ENCODE peak calls at places on chromosome 10, in eight cellular contexts. J is coronary artery, A is heart left ventricle, V is IMR-90, F is fibroblast of lung, W is GM06990, X is colonic mucosa, E is sigmoid colon. P is an unnamed sample.

GRCh38 chr10:103928784-103929183 is 10.8 kb upstream of the STN1 start:
- DNase-seq in J (no peak), A (no peak), V (no peak), F (no peak), W (no peak), X (no peak), E (no peak), P (no peak)

GRCh38 chr10:110786172-110786571 is 85.6 kb upstream of the PDCD4 start:
- DNase-seq in J (no peak), A (no peak), V (peak), F (no peak), W (no peak), X (no peak), E (no peak), P (no peak)

GRCh38 chr10:86698207-86698940 is 30.1 kb downstream of the LDB3 start:
- DNase-seq in J (no peak), A (no peak), V (no peak), F (no peak), W (no peak), X (no peak), E (no peak), P (peak)

GRCh38 chr10:96496281-96496925 is 17.3 kb downstream of the TLL2 start:
- DNase-seq in J (no peak), A (no peak), V (peak), F (peak), W (no peak), X (no peak), E (no peak), P (no peak)

GRCh38 chr10:28505359-28505959 is 27.5 kb upstream of the WAC start:
- DNase-seq in J (no peak), A (no peak), V (no peak), F (no peak), W (no peak), X (no peak), E (no peak), P (no peak)

GRCh38 chr10:73873163-73873842 is 1.1 kb downstream of the CAMK2G start:
- DNase-seq in J (no peak), A (no peak), V (no peak), F (no peak), W (no peak), X (no peak), E (no peak), P (no peak)

GRCh38 chr10:49112098-49112497 is 3.2 kb downstream of the VSTM4 start:
- DNase-seq in J (peak), A (peak), V (no peak), F (no peak), W (no peak), X (no peak), E (no peak), P (no peak)

GRCh38 chr10:61663466-61663865 is 737 bp downstream of the CABCOCO1 start:
- DNase-seq in J (no peak), A (no peak), V (no peak), F (no peak), W (no peak), X (no peak), E (no peak), P (no peak)

DNA sequence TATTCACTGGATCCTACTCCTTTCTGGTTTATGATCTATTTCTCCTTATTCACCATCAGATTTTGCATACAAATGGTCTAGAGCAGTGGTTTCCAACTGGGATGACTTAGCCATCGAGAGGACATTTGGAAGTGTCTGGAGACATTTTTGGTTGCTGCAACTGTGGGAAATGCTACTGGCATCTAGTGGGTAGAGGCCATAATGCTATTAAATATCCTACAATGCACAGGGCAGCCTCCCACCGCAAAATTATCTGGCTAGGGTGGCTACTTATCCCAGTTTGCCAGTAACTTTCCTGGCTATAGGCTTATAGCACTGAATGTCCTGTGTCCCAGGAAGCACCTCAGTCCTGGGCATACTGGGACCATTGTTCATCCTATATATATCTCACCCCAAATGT is 21.5 kb upstream of the DDX50 start:
- DNase-seq in J (no peak), A (no peak), V (no peak), F (no peak), W (no peak), X (no peak), E (no peak), P (no peak)
- TF ChIP-seq CTCF in J (no peak), A (no peak), V (no peak), F (no peak), W (no peak), X (no peak), E (no peak), P (no peak)

GRCh38 chr10:126458453-126458852 is 70.2 kb upstream of the ADAM12 start:
- DNase-seq in J (no peak), A (no peak), V (peak), F (peak), W (no peak), X (no peak), E (no peak), P (no peak)

GRCh38 chr10:126461289-126461688 is 73.0 kb upstream of the ADAM12 start:
- DNase-seq in J (no peak), A (no peak), V (no peak), F (no peak), W (no peak), X (no peak), E (no peak), P (no peak)

GRCh38 chr10:126459878-126460481 is 71.7 kb upstream of the ADAM12 start:
- DNase-seq in J (peak), A (no peak), V (peak), F (peak), W (no peak), X (no peak), E (no peak), P (no peak)

GRCh38 chr10:126456632-126457031 is 68.4 kb upstream of the ADAM12 start:
- DNase-seq in J (no peak), A (no peak), V (no peak), F (no peak), W (no peak), X (no peak), E (no peak), P (no peak)

GRCh38 chr10:126459032-126459831 is 71.0 kb upstream of the ADAM12 start:
- DNase-seq in J (no peak), A (no peak), V (peak), F (peak), W (no peak), X (no peak), E (no peak), P (no peak)
- TF ChIP-seq CTCF in J (no peak), A (no peak), V (no peak), F (peak), W (no peak), X (no peak), E (no peak), P (no peak)

GRCh38 chr10:4541292-4541691 is 284.7 kb upstream of the AKR1E2 start:
- DNase-seq in J (peak), A (no peak), V (peak), F (peak), W (no peak), X (peak), E (no peak), P (peak)
- TF ChIP-seq CTCF in J (no peak), A (no peak), V (peak), F (peak), W (no peak), X (no peak), E (no peak), P (no peak)

DNA sequence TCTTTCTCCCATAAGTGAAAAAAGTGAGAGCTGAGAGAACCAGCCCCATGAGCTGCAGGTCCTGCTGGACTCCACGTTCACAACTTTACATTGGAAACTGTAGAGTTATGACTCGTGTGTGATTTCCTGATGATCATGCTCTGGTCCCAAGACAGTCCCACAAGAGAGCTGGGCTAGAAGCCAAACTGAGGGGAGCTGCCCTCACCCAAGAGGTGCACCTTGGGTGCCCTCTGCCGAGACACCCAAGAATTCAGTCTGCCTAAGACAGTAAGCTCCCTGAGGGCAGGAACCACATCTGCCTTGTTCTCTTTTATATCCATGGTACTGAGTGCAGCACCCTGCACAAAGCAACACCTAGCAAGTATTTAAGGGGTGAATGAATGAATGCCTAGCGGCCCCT is 112.8 kb upstream of the SFMBT2 start:
- DNase-seq in J (no peak), A (no peak), V (no peak), F (no peak), W (no peak), X (no peak), E (no peak), P (no peak)
- TF ChIP-seq CTCF in J (no peak), A (no peak), V (no peak), F (no peak), W (no peak), X (no peak), E (no peak), P (no peak)

DNA sequence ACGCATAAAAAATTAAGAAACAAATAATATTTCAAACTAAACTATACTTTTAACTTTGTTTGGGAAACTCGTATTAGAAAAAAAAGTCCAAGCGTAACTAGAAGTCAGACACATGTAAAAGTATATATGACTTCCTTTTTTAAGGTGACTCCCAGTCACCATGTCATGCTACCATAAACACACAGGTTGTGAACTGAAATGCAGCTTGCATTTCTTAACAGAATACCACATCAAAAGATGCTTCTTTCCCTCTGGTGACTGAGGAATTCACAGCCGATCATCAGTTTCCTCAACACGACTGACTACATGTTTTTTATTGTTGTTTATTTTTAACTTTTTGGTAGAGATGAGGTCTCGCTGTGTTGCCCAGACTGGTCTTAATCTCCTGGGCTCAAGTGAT is 445.0 kb downstream of the PARD3 start:
- DNase-seq in J (no peak), A (no peak), V (no peak), F (no peak), W (no peak), X (no peak), E (no peak), P (no peak)
- TF ChIP-seq CTCF in J (no peak), A (no peak), V (no peak), F (no peak), W (no peak), X (no peak), E (no peak), P (no peak)

GRCh38 chr10:122455376-122456056 is 1.1 kb downstream of the ARMS2 start:
- DNase-seq in J (no peak), A (no peak), V (no peak), F (no peak), W (no peak), X (no peak), E (no peak), P (no peak)
- TF ChIP-seq CTCF in J (no peak), A (no peak), V (no peak), F (no peak), W (no peak), X (no peak), E (no peak), P (no peak)

DNA sequence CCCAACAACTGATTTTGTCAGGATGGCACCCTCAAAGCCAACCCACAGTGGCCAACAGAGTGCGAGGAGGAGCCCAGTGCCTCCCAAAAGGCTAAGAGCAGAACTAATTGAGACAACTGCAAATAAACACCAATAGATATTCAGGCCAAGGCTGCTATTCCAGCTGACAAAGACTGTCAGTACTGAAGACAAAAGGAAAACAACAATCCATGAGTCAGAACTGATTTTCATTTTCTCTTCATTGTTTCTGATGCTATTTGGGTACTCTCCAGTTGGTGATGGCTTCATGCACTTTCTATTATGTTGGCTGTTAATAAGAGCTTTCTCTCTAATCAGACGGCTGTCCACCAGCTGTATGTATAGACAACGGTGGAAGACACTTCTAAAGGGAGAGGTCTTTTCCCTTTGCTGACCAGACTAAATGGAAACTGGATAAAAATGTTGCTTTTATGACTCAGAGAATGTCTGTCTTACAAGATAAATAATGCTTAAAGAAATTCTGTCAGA is 515.9 kb downstream of the PARD3 start:
- DNase-seq in J (no peak), A (no peak), V (peak), F (peak), W (peak), X (no peak), E (no peak), P (no peak)
- TF ChIP-seq CTCF in J (no peak), A (no peak), V (no peak), F (no peak), W (no peak), X (no peak), E (no peak), P (no peak)

GRCh38 chr10:4083509-4084003 is 298.5 kb upstream of the KLF6 start:
- DNase-seq in J (no peak), A (no peak), V (no peak), F (peak), W (no peak), X (no peak), E (peak), P (no peak)
- TF ChIP-seq CTCF in J (no peak), A (no peak), V (no peak), F (no peak), W (no peak), X (no peak), E (no peak), P (no peak)